ENCODE peak calls at places on chromosomes 11 and 22, in five cellular contexts. One of them, this sample, is unnamed.

GRCh38 chr11:132158091-132158490 is 787.7 kb downstream of the NTM start:
- DNase-seq in heart left ventricle: no peak
- DNase-seq in thoracic aorta: no peak
- DNase-seq in naive thymus-derived CD4-positive, alpha-beta T cell: no peak
- DNase-seq in SJSA1: no peak
- DNase-seq in this sample: no peak

GRCh38 chr11:123144707-123145106 is 50.3 kb downstream of the CLMP start:
- DNase-seq in heart left ventricle: no peak
- DNase-seq in thoracic aorta: no peak
- DNase-seq in naive thymus-derived CD4-positive, alpha-beta T cell: no peak
- DNase-seq in SJSA1: no peak
- DNase-seq in this sample: peak; percentile 99

GRCh38 chr11:91404344-91404743 is 820.3 kb upstream of the FAT3 start:
- DNase-seq in heart left ventricle: no peak
- DNase-seq in thoracic aorta: no peak
- DNase-seq in naive thymus-derived CD4-positive, alpha-beta T cell: no peak
- DNase-seq in SJSA1: no peak
- DNase-seq in this sample: no peak

GRCh38 chr11:16605440-16605970 is 132.9 kb upstream of the C11orf58 start:
- DNase-seq in heart left ventricle: peak; percentile 42
- DNase-seq in thoracic aorta: no peak
- DNase-seq in naive thymus-derived CD4-positive, alpha-beta T cell: no peak
- DNase-seq in SJSA1: no peak
- DNase-seq in this sample: peak; percentile 7

GRCh38 chr11:1872267-1872985 is 19.3 kb downstream of the PRR33 start:
- DNase-seq in heart left ventricle: peak; percentile 7
- DNase-seq in thoracic aorta: no peak
- DNase-seq in naive thymus-derived CD4-positive, alpha-beta T cell: no peak
- DNase-seq in SJSA1: no peak
- DNase-seq in this sample: no peak

GRCh38 chr22:43289551-43289963 is 53.6 kb downstream of the SCUBE1 start:
- DNase-seq in heart left ventricle: no peak
- DNase-seq in thoracic aorta: no peak
- DNase-seq in naive thymus-derived CD4-positive, alpha-beta T cell: no peak
- DNase-seq in SJSA1: no peak
- DNase-seq in this sample: no peak

GRCh38 chr11:92480519-92480918 is 255.9 kb downstream of the FAT3 start:
- DNase-seq in heart left ventricle: no peak
- DNase-seq in thoracic aorta: no peak
- DNase-seq in naive thymus-derived CD4-positive, alpha-beta T cell: no peak
- DNase-seq in SJSA1: no peak
- DNase-seq in this sample: no peak

GRCh38 chr11:74354036-74354435 is 42.6 kb upstream of the P4HA3 start:
- DNase-seq in heart left ventricle: no peak
- DNase-seq in thoracic aorta: no peak
- DNase-seq in naive thymus-derived CD4-positive, alpha-beta T cell: no peak
- DNase-seq in SJSA1: no peak
- DNase-seq in this sample: no peak

GRCh38 chr11:64556721-64557250 is 34.2 kb upstream of the SLC22A12 start:
- DNase-seq in heart left ventricle: no peak
- DNase-seq in thoracic aorta: no peak
- DNase-seq in naive thymus-derived CD4-positive, alpha-beta T cell: no peak
- DNase-seq in SJSA1: no peak
- DNase-seq in this sample: no peak

GRCh38 chr11:102530558-102530957 is at the start of gene MMP7:
- DNase-seq in heart left ventricle: no peak
- DNase-seq in thoracic aorta: no peak
- DNase-seq in naive thymus-derived CD4-positive, alpha-beta T cell: no peak
- DNase-seq in SJSA1: peak; percentile 27
- DNase-seq in this sample: no peak

GRCh38 chr11:61294717-61295595 is at the start of gene VWCE:
- DNase-seq in heart left ventricle: peak; percentile 37
- DNase-seq in thoracic aorta: no peak
- DNase-seq in naive thymus-derived CD4-positive, alpha-beta T cell: peak; percentile 35
- DNase-seq in SJSA1: no peak
- DNase-seq in this sample: peak; percentile 57

GRCh38 chr22:41028841-41029240 is 63.6 kb upstream of the EP300 start:
- DNase-seq in heart left ventricle: no peak
- DNase-seq in thoracic aorta: no peak
- DNase-seq in naive thymus-derived CD4-positive, alpha-beta T cell: no peak
- DNase-seq in SJSA1: peak; percentile 72
- DNase-seq in this sample: peak; percentile 72

GRCh38 chr22:48423481-48423901 is 1404.2 kb downstream of the BRD1 start:
- DNase-seq in heart left ventricle: no peak
- DNase-seq in thoracic aorta: no peak
- DNase-seq in naive thymus-derived CD4-positive, alpha-beta T cell: no peak
- DNase-seq in SJSA1: peak; percentile 83
- DNase-seq in this sample: no peak

GRCh38 chr11:134530826-134531225 is 118.8 kb upstream of the B3GAT1 start:
- DNase-seq in heart left ventricle: no peak
- DNase-seq in thoracic aorta: no peak
- DNase-seq in naive thymus-derived CD4-positive, alpha-beta T cell: no peak
- DNase-seq in SJSA1: no peak
- DNase-seq in this sample: no peak

GRCh38 chr11:62264004-62264403 is 6.0 kb upstream of the SCGB2A2 start:
- DNase-seq in heart left ventricle: no peak
- DNase-seq in thoracic aorta: no peak
- DNase-seq in naive thymus-derived CD4-positive, alpha-beta T cell: no peak
- DNase-seq in SJSA1: no peak
- DNase-seq in this sample: no peak

GRCh38 chr22:49535527-49536125 is 292.0 kb downstream of the BRD1 start:
- DNase-seq in heart left ventricle: no peak
- DNase-seq in thoracic aorta: no peak
- DNase-seq in naive thymus-derived CD4-positive, alpha-beta T cell: no peak
- DNase-seq in SJSA1: no peak
- DNase-seq in this sample: no peak

GRCh38 chr11:118914178-118914918 is 11.4 kb downstream of the BCL9L start:
- DNase-seq in heart left ventricle: no peak
- DNase-seq in thoracic aorta: no peak
- DNase-seq in naive thymus-derived CD4-positive, alpha-beta T cell: peak; percentile 82
- DNase-seq in SJSA1: no peak
- DNase-seq in this sample: no peak

GRCh38 chr22:26674211-26675190 is 17.1 kb downstream of the MIAT start:
- DNase-seq in heart left ventricle: no peak
- DNase-seq in thoracic aorta: no peak
- DNase-seq in naive thymus-derived CD4-positive, alpha-beta T cell: no peak
- DNase-seq in SJSA1: no peak
- DNase-seq in this sample: no peak

GRCh38 chr22:43996170-43996980 is 27.7 kb upstream of the PARVB start:
- DNase-seq in heart left ventricle: peak; percentile 67
- DNase-seq in thoracic aorta: no peak
- DNase-seq in naive thymus-derived CD4-positive, alpha-beta T cell: peak; percentile 42
- DNase-seq in SJSA1: no peak
- DNase-seq in this sample: no peak

GRCh38 chr22:19942886-19943664 is 1.5 kb upstream of the TXNRD2 start:
- DNase-seq in heart left ventricle: no peak
- DNase-seq in thoracic aorta: no peak
- DNase-seq in naive thymus-derived CD4-positive, alpha-beta T cell: no peak
- DNase-seq in SJSA1: peak; percentile 87
- DNase-seq in this sample: peak; percentile 56

GRCh38 chr11:86735462-86736302 is 63.3 kb upstream of the ME3 start:
- DNase-seq in heart left ventricle: no peak
- DNase-seq in thoracic aorta: no peak
- DNase-seq in naive thymus-derived CD4-positive, alpha-beta T cell: no peak
- DNase-seq in SJSA1: peak; percentile 90
- DNase-seq in this sample: no peak

GRCh38 chr22:37626144-37626543 is 13.3 kb upstream of the SH3BP1 start:
- DNase-seq in heart left ventricle: peak; percentile 71
- DNase-seq in thoracic aorta: peak; percentile 43
- DNase-seq in naive thymus-derived CD4-positive, alpha-beta T cell: no peak
- DNase-seq in SJSA1: no peak
- DNase-seq in this sample: peak; percentile 29

GRCh38 chr11:10604340-10604748 is 35.9 kb upstream of the LYVE1 start:
- DNase-seq in heart left ventricle: peak; percentile 68
- DNase-seq in thoracic aorta: no peak
- DNase-seq in naive thymus-derived CD4-positive, alpha-beta T cell: no peak
- DNase-seq in SJSA1: no peak
- DNase-seq in this sample: peak; percentile 81

GRCh38 chr11:18010977-18011586 is 1.8 kb downstream of the SERGEF start:
- DNase-seq in heart left ventricle: no peak
- DNase-seq in thoracic aorta: no peak
- DNase-seq in naive thymus-derived CD4-positive, alpha-beta T cell: no peak
- DNase-seq in SJSA1: no peak
- DNase-seq in this sample: no peak

GRCh38 chr11:93559681-93560080 is 16.5 kb upstream of the SMCO4 start:
- DNase-seq in heart left ventricle: no peak
- DNase-seq in thoracic aorta: no peak
- DNase-seq in naive thymus-derived CD4-positive, alpha-beta T cell: no peak
- DNase-seq in SJSA1: no peak
- DNase-seq in this sample: no peak